ENCODE peak calls at places on chromosomes 2 and 18, in nine cellular contexts. One of them, this sample, is unnamed.
A peak's percentile ranks its signal among the peaks of the same experiment; 100 is the strongest.

GRCh38 chr2:234490239-234491074 is 6.4 kb downstream of the ARL4C start:
- DNase-seq in brain microvascular endothelial cell: no peak
- DNase-seq in AG10803: no peak
- DNase-seq in HCT116: no peak
- DNase-seq in left ventricle myocardium inferior: no peak
- DNase-seq in foreskin fibroblast: no peak
- DNase-seq in IMR-90: no peak
- DNase-seq in HFFc6: no peak
- DNase-seq in GM12878: peak; percentile 30
- DNase-seq in this sample: no peak

GRCh38 chr18:59265246-59266018 is 7.8 kb downstream of the RAX start:
- DNase-seq in IMR-90: no peak
- DNase-seq in HCT116: no peak
- DNase-seq in left ventricle myocardium inferior: no peak
- DNase-seq in brain microvascular endothelial cell: no peak
- DNase-seq in AG10803: no peak
- DNase-seq in HFFc6: no peak
- DNase-seq in foreskin fibroblast: no peak
- DNase-seq in GM12878: no peak
- DNase-seq in this sample: no peak

GRCh38 chr18:76451475-76452331 is 43.3 kb downstream of the ZNF516 start:
- DNase-seq in left ventricle myocardium inferior: no peak
- DNase-seq in foreskin fibroblast: no peak
- DNase-seq in HFFc6: no peak
- DNase-seq in AG10803: no peak
- DNase-seq in HCT116: no peak
- DNase-seq in brain microvascular endothelial cell: no peak
- DNase-seq in GM12878: no peak
- DNase-seq in IMR-90: no peak
- DNase-seq in this sample: no peak

GRCh38 chr18:6406910-6407470 is 7.7 kb downstream of the L3MBTL4 start:
- DNase-seq in IMR-90: no peak
- DNase-seq in HCT116: no peak
- DNase-seq in left ventricle myocardium inferior: no peak
- DNase-seq in AG10803: no peak
- DNase-seq in HFFc6: no peak
- DNase-seq in GM12878: no peak
- DNase-seq in brain microvascular endothelial cell: no peak
- DNase-seq in foreskin fibroblast: no peak
- DNase-seq in this sample: no peak

GRCh38 chr2:8412586-8412985 is 269.3 kb upstream of the ID2 start:
- DNase-seq in IMR-90: no peak
- DNase-seq in HCT116: no peak
- DNase-seq in HFFc6: no peak
- DNase-seq in brain microvascular endothelial cell: no peak
- DNase-seq in AG10803: peak; percentile 82
- DNase-seq in foreskin fibroblast: peak; percentile 2
- DNase-seq in left ventricle myocardium inferior: peak; percentile 48
- DNase-seq in GM12878: no peak
- DNase-seq in this sample: no peak

GRCh38 chr2:120470717-120471060 is 124.8 kb downstream of the INHBB start:
- DNase-seq in GM12878: no peak
- DNase-seq in brain microvascular endothelial cell: no peak
- DNase-seq in HCT116: no peak
- DNase-seq in AG10803: no peak
- DNase-seq in left ventricle myocardium inferior: no peak
- DNase-seq in HFFc6: peak; percentile 17
- DNase-seq in foreskin fibroblast: no peak
- DNase-seq in IMR-90: no peak
- DNase-seq in this sample: no peak

GRCh38 chr18:46325836-46326235 is 221.7 kb downstream of the HAUS1 start:
- DNase-seq in IMR-90: no peak
- DNase-seq in foreskin fibroblast: no peak
- DNase-seq in HCT116: no peak
- DNase-seq in AG10803: no peak
- DNase-seq in left ventricle myocardium inferior: no peak
- DNase-seq in GM12878: no peak
- DNase-seq in HFFc6: no peak
- DNase-seq in brain microvascular endothelial cell: no peak
- DNase-seq in this sample: no peak

GRCh38 chr18:79570266-79571201 is 109.1 kb upstream of the CTDP1 start:
- DNase-seq in left ventricle myocardium inferior: no peak
- DNase-seq in HFFc6: no peak
- DNase-seq in GM12878: no peak
- DNase-seq in brain microvascular endothelial cell: peak; percentile 76
- DNase-seq in AG10803: peak; percentile 26
- DNase-seq in HCT116: peak; percentile 73
- DNase-seq in foreskin fibroblast: no peak
- DNase-seq in IMR-90: peak; percentile 87
- DNase-seq in this sample: no peak

GRCh38 chr2:78431241-78431640 is 594.3 kb upstream of the REG3G start:
- DNase-seq in foreskin fibroblast: no peak
- DNase-seq in left ventricle myocardium inferior: no peak
- DNase-seq in IMR-90: no peak
- DNase-seq in GM12878: no peak
- DNase-seq in brain microvascular endothelial cell: no peak
- DNase-seq in AG10803: no peak
- DNase-seq in HFFc6: no peak
- DNase-seq in HCT116: no peak
- DNase-seq in this sample: no peak

GRCh38 chr2:160214461-160215055 is 14.5 kb upstream of the ITGB6 start:
- DNase-seq in IMR-90: peak; percentile 90
- DNase-seq in GM12878: no peak
- DNase-seq in HCT116: no peak
- DNase-seq in left ventricle myocardium inferior: peak; percentile 19
- DNase-seq in AG10803: peak; percentile 93
- DNase-seq in brain microvascular endothelial cell: peak; percentile 91
- DNase-seq in foreskin fibroblast: peak; percentile 88
- DNase-seq in HFFc6: peak; percentile 83
- DNase-seq in this sample: no peak

GRCh38 chr2:75309596-75310290 is 110.4 kb upstream of the TACR1 start:
- DNase-seq in HCT116: no peak
- DNase-seq in GM12878: no peak
- DNase-seq in foreskin fibroblast: peak; percentile 23
- DNase-seq in AG10803: peak; percentile 28
- DNase-seq in IMR-90: peak; percentile 42
- DNase-seq in HFFc6: peak; percentile 59
- DNase-seq in brain microvascular endothelial cell: no peak
- DNase-seq in left ventricle myocardium inferior: no peak
- DNase-seq in this sample: no peak

GRCh38 chr2:217905906-217906305 is 96.9 kb downstream of the TNS1 start:
- DNase-seq in foreskin fibroblast: no peak
- DNase-seq in brain microvascular endothelial cell: no peak
- DNase-seq in HFFc6: no peak
- DNase-seq in AG10803: no peak
- DNase-seq in GM12878: no peak
- DNase-seq in left ventricle myocardium inferior: no peak
- DNase-seq in HCT116: no peak
- DNase-seq in IMR-90: no peak
- DNase-seq in this sample: no peak

DNA sequence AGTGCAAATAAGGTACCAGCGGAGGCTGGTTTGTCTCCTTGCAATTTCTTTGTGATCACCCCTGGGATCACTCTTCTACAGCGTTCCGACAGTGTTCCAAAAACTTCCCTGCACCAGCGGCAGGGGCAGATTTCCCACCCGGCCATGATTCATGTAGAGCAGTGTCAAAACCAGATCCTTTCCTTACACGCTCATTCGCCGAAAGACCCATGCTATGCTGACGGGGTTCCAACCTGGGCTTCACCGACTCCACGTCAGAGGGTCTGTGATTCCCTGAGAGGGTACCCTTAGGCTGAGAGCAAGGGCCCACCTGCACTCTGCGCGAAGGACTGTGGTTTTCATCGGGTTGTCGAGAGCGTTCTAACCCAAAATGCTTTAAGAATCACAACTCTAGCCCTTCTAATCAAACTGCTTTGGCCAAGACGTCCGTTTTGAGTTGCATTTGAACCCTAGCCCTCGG is 379 bp upstream of the TTC27 start:
- DNase-seq in HCT116: no peak
- DNase-seq in GM12878: no peak
- DNase-seq in AG10803: peak; percentile 56
- DNase-seq in left ventricle myocardium inferior: peak; percentile 28
- DNase-seq in brain microvascular endothelial cell: peak; percentile 59
- DNase-seq in foreskin fibroblast: peak; percentile 61
- DNase-seq in IMR-90: peak; percentile 34
- DNase-seq in HFFc6: peak; percentile 46
- DNase-seq in this sample: no peak
- TF ChIP-seq CTCF in HCT116: no peak
- TF ChIP-seq CTCF in GM12878: no peak
- TF ChIP-seq CTCF in AG10803: peak; percentile 51
- TF ChIP-seq CTCF in left ventricle myocardium inferior: peak; percentile 42
- TF ChIP-seq CTCF in brain microvascular endothelial cell: peak; percentile 55
- TF ChIP-seq CTCF in foreskin fibroblast: peak; percentile 30
- TF ChIP-seq CTCF in IMR-90: no peak
- TF ChIP-seq CTCF in HFFc6: peak; percentile 44
- TF ChIP-seq CTCF in this sample: peak; percentile 27

GRCh38 chr2:240982821-240983281 is 15.6 kb upstream of the SNED1 start:
- DNase-seq in brain microvascular endothelial cell: no peak
- DNase-seq in HCT116: no peak
- DNase-seq in IMR-90: no peak
- DNase-seq in GM12878: no peak
- DNase-seq in HFFc6: no peak
- DNase-seq in foreskin fibroblast: no peak
- DNase-seq in AG10803: no peak
- DNase-seq in left ventricle myocardium inferior: peak; percentile 7
- DNase-seq in this sample: no peak
- TF ChIP-seq CTCF in brain microvascular endothelial cell: no peak
- TF ChIP-seq CTCF in HCT116: no peak
- TF ChIP-seq CTCF in IMR-90: no peak
- TF ChIP-seq CTCF in GM12878: no peak
- TF ChIP-seq CTCF in HFFc6: no peak
- TF ChIP-seq CTCF in foreskin fibroblast: no peak
- TF ChIP-seq CTCF in AG10803: no peak
- TF ChIP-seq CTCF in left ventricle myocardium inferior: no peak
- TF ChIP-seq CTCF in this sample: no peak

GRCh38 chr2:126970583-126970982 is 71.9 kb downstream of the TEX51 start:
- DNase-seq in foreskin fibroblast: no peak
- DNase-seq in HCT116: no peak
- DNase-seq in left ventricle myocardium inferior: no peak
- DNase-seq in AG10803: no peak
- DNase-seq in brain microvascular endothelial cell: no peak
- DNase-seq in IMR-90: no peak
- DNase-seq in GM12878: no peak
- DNase-seq in HFFc6: no peak
- DNase-seq in this sample: no peak
- TF ChIP-seq CTCF in foreskin fibroblast: no peak
- TF ChIP-seq CTCF in HCT116: no peak
- TF ChIP-seq CTCF in left ventricle myocardium inferior: no peak
- TF ChIP-seq CTCF in AG10803: no peak
- TF ChIP-seq CTCF in brain microvascular endothelial cell: no peak
- TF ChIP-seq CTCF in IMR-90: no peak
- TF ChIP-seq CTCF in GM12878: no peak
- TF ChIP-seq CTCF in HFFc6: no peak
- TF ChIP-seq CTCF in this sample: no peak

DNA sequence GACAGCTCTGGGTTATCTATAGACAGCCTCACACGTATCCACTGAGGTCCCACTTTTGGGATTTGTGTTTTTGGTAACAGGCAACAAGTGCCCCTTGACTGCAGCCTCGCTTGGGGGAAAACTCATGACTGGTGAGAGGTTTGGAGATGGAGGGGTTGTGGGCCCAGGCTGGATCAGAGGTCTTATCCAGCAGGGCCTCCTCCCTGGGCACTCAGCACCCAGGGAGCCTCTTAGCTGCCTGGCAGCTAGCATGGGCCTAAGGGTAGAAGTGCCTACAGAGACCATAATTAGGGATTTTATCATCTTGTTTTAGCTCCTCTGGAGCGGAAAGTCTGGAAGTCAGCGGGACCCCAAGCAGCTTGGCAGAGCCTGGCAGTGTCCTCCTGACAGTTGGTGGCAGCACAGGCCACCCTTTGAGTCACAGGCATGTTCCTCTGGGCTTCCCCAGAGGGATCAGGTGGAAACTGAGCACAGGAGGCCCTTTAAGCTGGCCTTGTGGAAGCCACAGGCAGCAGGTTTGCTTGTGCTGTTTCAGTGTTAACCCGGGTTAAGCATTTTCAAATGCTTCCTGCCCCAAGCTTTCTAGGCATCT is 143.1 kb downstream of the KCTD1 start:
- DNase-seq in HFFc6: peak; percentile 26
- DNase-seq in brain microvascular endothelial cell: peak; percentile 12
- DNase-seq in foreskin fibroblast: peak; percentile 48
- DNase-seq in HCT116: peak; percentile 36
- DNase-seq in left ventricle myocardium inferior: peak; percentile 33
- DNase-seq in GM12878: no peak
- DNase-seq in IMR-90: peak; percentile 53
- DNase-seq in AG10803: peak; percentile 65
- DNase-seq in this sample: no peak
- TF ChIP-seq CTCF in HFFc6: peak; percentile 73
- TF ChIP-seq CTCF in brain microvascular endothelial cell: peak; percentile 65
- TF ChIP-seq CTCF in foreskin fibroblast: peak; percentile 67
- TF ChIP-seq CTCF in HCT116: peak; percentile 64
- TF ChIP-seq CTCF in left ventricle myocardium inferior: peak; percentile 70
- TF ChIP-seq CTCF in GM12878: peak; percentile 75
- TF ChIP-seq CTCF in IMR-90: peak; percentile 66
- TF ChIP-seq CTCF in AG10803: peak; percentile 67
- TF ChIP-seq CTCF in this sample: peak; percentile 34

GRCh38 chr2:128590309-128591021 is 271.8 kb upstream of the HS6ST1 start:
- DNase-seq in foreskin fibroblast: no peak
- DNase-seq in IMR-90: no peak
- DNase-seq in GM12878: no peak
- DNase-seq in HFFc6: no peak
- DNase-seq in AG10803: no peak
- DNase-seq in brain microvascular endothelial cell: no peak
- DNase-seq in left ventricle myocardium inferior: no peak
- DNase-seq in HCT116: no peak
- DNase-seq in this sample: no peak
- TF ChIP-seq CTCF in foreskin fibroblast: no peak
- TF ChIP-seq CTCF in IMR-90: no peak
- TF ChIP-seq CTCF in GM12878: no peak
- TF ChIP-seq CTCF in HFFc6: no peak
- TF ChIP-seq CTCF in AG10803: no peak
- TF ChIP-seq CTCF in brain microvascular endothelial cell: no peak
- TF ChIP-seq CTCF in left ventricle myocardium inferior: no peak
- TF ChIP-seq CTCF in HCT116: no peak
- TF ChIP-seq CTCF in this sample: no peak

GRCh38 chr2:16487686-16488085 is 177.9 kb downstream of the CYRIA start:
- DNase-seq in HFFc6: no peak
- DNase-seq in AG10803: peak; percentile 43
- DNase-seq in HCT116: no peak
- DNase-seq in foreskin fibroblast: no peak
- DNase-seq in IMR-90: peak; percentile 13
- DNase-seq in brain microvascular endothelial cell: peak; percentile 5
- DNase-seq in GM12878: no peak
- DNase-seq in left ventricle myocardium inferior: no peak
- DNase-seq in this sample: no peak
- TF ChIP-seq CTCF in HFFc6: peak; percentile 27
- TF ChIP-seq CTCF in AG10803: peak; percentile 28
- TF ChIP-seq CTCF in HCT116: peak; percentile 57
- TF ChIP-seq CTCF in foreskin fibroblast: no peak
- TF ChIP-seq CTCF in IMR-90: peak; percentile 26
- TF ChIP-seq CTCF in brain microvascular endothelial cell: peak; percentile 51
- TF ChIP-seq CTCF in GM12878: peak; percentile 16
- TF ChIP-seq CTCF in left ventricle myocardium inferior: peak; percentile 59
- TF ChIP-seq CTCF in this sample: peak; percentile 68

GRCh38 chr18:65753520-65753919 is 2.7 kb downstream of the CDH7 start:
- DNase-seq in GM12878: no peak
- DNase-seq in AG10803: no peak
- DNase-seq in HCT116: no peak
- DNase-seq in left ventricle myocardium inferior: no peak
- DNase-seq in foreskin fibroblast: no peak
- DNase-seq in IMR-90: no peak
- DNase-seq in HFFc6: no peak
- DNase-seq in brain microvascular endothelial cell: no peak
- DNase-seq in this sample: peak; percentile 30
- TF ChIP-seq CTCF in GM12878: peak; percentile 50
- TF ChIP-seq CTCF in AG10803: no peak
- TF ChIP-seq CTCF in HCT116: no peak
- TF ChIP-seq CTCF in left ventricle myocardium inferior: no peak
- TF ChIP-seq CTCF in foreskin fibroblast: no peak
- TF ChIP-seq CTCF in IMR-90: no peak
- TF ChIP-seq CTCF in HFFc6: no peak
- TF ChIP-seq CTCF in brain microvascular endothelial cell: peak; percentile 75
- TF ChIP-seq CTCF in this sample: peak; percentile 78